ENCODE peak calls at places on chromosomes 4 and X, in seven cellular contexts. One of them, this sample, is unnamed.

GRCh38 chrX:107845625-107846024 is 20.0 kb downstream of the MID2 start:
- DNase-seq in H9: no peak
- DNase-seq in mesendoderm: peak; percentile 13
- DNase-seq in IMR-90: no peak
- DNase-seq in neuronal stem cell: no peak
- DNase-seq in trophoblast cell: no peak
- DNase-seq in mesenchymal stem cell: no peak
- DNase-seq in this sample: no peak

GRCh38 chrX:43897290-43897689 is 15.0 kb upstream of the MAOB start:
- DNase-seq in H9: no peak
- DNase-seq in mesendoderm: no peak
- DNase-seq in IMR-90: no peak
- DNase-seq in neuronal stem cell: no peak
- DNase-seq in trophoblast cell: no peak
- DNase-seq in mesenchymal stem cell: no peak
- DNase-seq in this sample: no peak

GRCh38 chrX:75229774-75230173 is 44.1 kb upstream of the UPRT start:
- DNase-seq in H9: no peak
- DNase-seq in mesendoderm: peak; percentile 48
- DNase-seq in IMR-90: no peak
- DNase-seq in neuronal stem cell: no peak
- DNase-seq in trophoblast cell: no peak
- DNase-seq in mesenchymal stem cell: no peak
- DNase-seq in this sample: no peak

GRCh38 chrX:8919801-8920200 is 114.1 kb downstream of the FAM9B start:
- DNase-seq in H9: no peak
- DNase-seq in mesendoderm: no peak
- DNase-seq in IMR-90: no peak
- DNase-seq in neuronal stem cell: no peak
- DNase-seq in trophoblast cell: no peak
- DNase-seq in mesenchymal stem cell: no peak
- DNase-seq in this sample: no peak

GRCh38 chr4:106421441-106422296 is 53.1 kb upstream of the GIMD1 start:
- DNase-seq in H9: no peak
- DNase-seq in mesendoderm: peak; percentile 62
- DNase-seq in IMR-90: peak; percentile 12
- DNase-seq in neuronal stem cell: no peak
- DNase-seq in trophoblast cell: peak; percentile 11
- DNase-seq in mesenchymal stem cell: no peak
- DNase-seq in this sample: no peak

GRCh38 chrX:130084651-130085237 is 25.6 kb downstream of the ELF4 start:
- DNase-seq in H9: no peak
- DNase-seq in mesendoderm: no peak
- DNase-seq in IMR-90: no peak
- DNase-seq in neuronal stem cell: no peak
- DNase-seq in trophoblast cell: no peak
- DNase-seq in mesenchymal stem cell: no peak
- DNase-seq in this sample: no peak

GRCh38 chr4:123939621-123940020 is 543.0 kb downstream of the SPRY1 start:
- DNase-seq in H9: no peak
- DNase-seq in mesendoderm: peak; percentile 36
- DNase-seq in IMR-90: peak; percentile 88
- DNase-seq in neuronal stem cell: no peak
- DNase-seq in trophoblast cell: no peak
- DNase-seq in mesenchymal stem cell: peak; percentile 84
- DNase-seq in this sample: no peak

GRCh38 chr4:13088726-13089658 is 395.1 kb downstream of the RAB28 start:
- DNase-seq in H9: no peak
- DNase-seq in mesendoderm: no peak
- DNase-seq in IMR-90: no peak
- DNase-seq in neuronal stem cell: no peak
- DNase-seq in trophoblast cell: no peak
- DNase-seq in mesenchymal stem cell: no peak
- DNase-seq in this sample: no peak

GRCh38 chrX:151416521-151417048 is 19.6 kb downstream of the VMA21 start:
- DNase-seq in H9: no peak
- DNase-seq in mesendoderm: peak; percentile 3
- DNase-seq in IMR-90: no peak
- DNase-seq in neuronal stem cell: no peak
- DNase-seq in trophoblast cell: no peak
- DNase-seq in mesenchymal stem cell: no peak
- DNase-seq in this sample: no peak

GRCh38 chrX:116379854-116380253 is 56.6 kb upstream of the SLC6A14 start:
- DNase-seq in H9: no peak
- DNase-seq in mesendoderm: no peak
- DNase-seq in IMR-90: peak; percentile 6
- DNase-seq in neuronal stem cell: no peak
- DNase-seq in trophoblast cell: no peak
- DNase-seq in mesenchymal stem cell: no peak
- DNase-seq in this sample: no peak

GRCh38 chr4:71841336-71841735 is 57.5 kb upstream of the GC start:
- DNase-seq in H9: no peak
- DNase-seq in mesendoderm: no peak
- DNase-seq in IMR-90: no peak
- DNase-seq in neuronal stem cell: no peak
- DNase-seq in trophoblast cell: no peak
- DNase-seq in mesenchymal stem cell: peak; percentile 19
- DNase-seq in this sample: no peak

GRCh38 chr4:61204353-61204752 is 4.2 kb downstream of the ADGRL3 start:
- DNase-seq in H9: no peak
- DNase-seq in mesendoderm: peak; percentile 98
- DNase-seq in IMR-90: peak; percentile 52
- DNase-seq in neuronal stem cell: peak; percentile 63
- DNase-seq in trophoblast cell: peak; percentile 65
- DNase-seq in mesenchymal stem cell: peak; percentile 41
- DNase-seq in this sample: no peak

GRCh38 chrX:32137525-32137924 is 1065.7 kb upstream of the FTHL17 start:
- DNase-seq in H9: peak; percentile 27
- DNase-seq in mesendoderm: peak; percentile 26
- DNase-seq in IMR-90: no peak
- DNase-seq in neuronal stem cell: peak; percentile 9
- DNase-seq in trophoblast cell: no peak
- DNase-seq in mesenchymal stem cell: peak; percentile 0
- DNase-seq in this sample: no peak

GRCh38 chrX:153708415-153708814 is 15.8 kb downstream of the BCAP31 start:
- DNase-seq in H9: peak; percentile 78
- DNase-seq in mesendoderm: peak; percentile 83
- DNase-seq in IMR-90: peak; percentile 79
- DNase-seq in neuronal stem cell: no peak
- DNase-seq in trophoblast cell: peak; percentile 81
- DNase-seq in mesenchymal stem cell: peak; percentile 86
- DNase-seq in this sample: peak; percentile 67

GRCh38 chr4:185396724-185397402 is at the start of gene ANKRD37:
- DNase-seq in H9: peak; percentile 69
- DNase-seq in mesendoderm: peak; percentile 76
- DNase-seq in IMR-90: peak; percentile 19
- DNase-seq in neuronal stem cell: no peak
- DNase-seq in trophoblast cell: peak; percentile 88
- DNase-seq in mesenchymal stem cell: peak; percentile 45
- DNase-seq in this sample: peak; percentile 92

GRCh38 chr4:11428161-11428700 is 463 bp downstream of the HS3ST1 start:
- DNase-seq in H9: peak; percentile 39
- DNase-seq in mesendoderm: peak; percentile 41
- DNase-seq in IMR-90: no peak
- DNase-seq in neuronal stem cell: peak; percentile 12
- DNase-seq in trophoblast cell: no peak
- DNase-seq in mesenchymal stem cell: peak; percentile 1
- DNase-seq in this sample: no peak

GRCh38 chr4:3348621-3349020 is 55.8 kb downstream of the RGS12 start:
- DNase-seq in H9: no peak
- DNase-seq in mesendoderm: no peak
- DNase-seq in IMR-90: no peak
- DNase-seq in neuronal stem cell: no peak
- DNase-seq in trophoblast cell: no peak
- DNase-seq in mesenchymal stem cell: no peak
- DNase-seq in this sample: no peak

GRCh38 chrX:95076449-95076848 is 1402.4 kb downstream of the FAM133A start:
- DNase-seq in H9: no peak
- DNase-seq in mesendoderm: peak; percentile 56
- DNase-seq in IMR-90: peak; percentile 10
- DNase-seq in neuronal stem cell: peak; percentile 1
- DNase-seq in trophoblast cell: no peak
- DNase-seq in mesenchymal stem cell: peak; percentile 37
- DNase-seq in this sample: no peak

GRCh38 chrX:77749695-77750094 is 36.3 kb downstream of the ATRX start:
- DNase-seq in H9: no peak
- DNase-seq in mesendoderm: peak; percentile 2
- DNase-seq in IMR-90: peak; percentile 82
- DNase-seq in neuronal stem cell: no peak
- DNase-seq in trophoblast cell: no peak
- DNase-seq in mesenchymal stem cell: peak; percentile 80
- DNase-seq in this sample: no peak

GRCh38 chr4:10521386-10521785 is 64.2 kb upstream of the ZNF518B start:
- DNase-seq in H9: no peak
- DNase-seq in mesendoderm: no peak
- DNase-seq in IMR-90: no peak
- DNase-seq in neuronal stem cell: no peak
- DNase-seq in trophoblast cell: no peak
- DNase-seq in mesenchymal stem cell: no peak
- DNase-seq in this sample: no peak

GRCh38 chr4:53520114-53520513 is 71.2 kb downstream of the LNX1 start:
- DNase-seq in H9: peak; percentile 41
- DNase-seq in mesendoderm: peak; percentile 94
- DNase-seq in IMR-90: no peak
- DNase-seq in neuronal stem cell: no peak
- DNase-seq in trophoblast cell: no peak
- DNase-seq in mesenchymal stem cell: no peak
- DNase-seq in this sample: no peak

GRCh38 chrX:128020701-128021100 is 31.5 kb downstream of the ACTRT1 start:
- DNase-seq in H9: no peak
- DNase-seq in mesendoderm: peak; percentile 60
- DNase-seq in IMR-90: peak; percentile 1
- DNase-seq in neuronal stem cell: no peak
- DNase-seq in trophoblast cell: peak; percentile 41
- DNase-seq in mesenchymal stem cell: peak; percentile 29
- DNase-seq in this sample: no peak

GRCh38 chr4:39729557-39729956 is 31.6 kb downstream of the UBE2K start:
- DNase-seq in H9: no peak
- DNase-seq in mesendoderm: no peak
- DNase-seq in IMR-90: peak; percentile 38
- DNase-seq in neuronal stem cell: no peak
- DNase-seq in trophoblast cell: peak; percentile 59
- DNase-seq in mesenchymal stem cell: no peak
- DNase-seq in this sample: no peak

GRCh38 chr4:39731908-39732307 is 34.0 kb downstream of the UBE2K start:
- DNase-seq in H9: no peak
- DNase-seq in mesendoderm: no peak
- DNase-seq in IMR-90: no peak
- DNase-seq in neuronal stem cell: no peak
- DNase-seq in trophoblast cell: no peak
- DNase-seq in mesenchymal stem cell: no peak
- DNase-seq in this sample: no peak

GRCh38 chr4:39732728-39733127 is 34.8 kb downstream of the UBE2K start:
- DNase-seq in H9: no peak
- DNase-seq in mesendoderm: peak; percentile 21
- DNase-seq in IMR-90: peak; percentile 90
- DNase-seq in neuronal stem cell: no peak
- DNase-seq in trophoblast cell: no peak
- DNase-seq in mesenchymal stem cell: peak; percentile 70
- DNase-seq in this sample: no peak

DNA sequence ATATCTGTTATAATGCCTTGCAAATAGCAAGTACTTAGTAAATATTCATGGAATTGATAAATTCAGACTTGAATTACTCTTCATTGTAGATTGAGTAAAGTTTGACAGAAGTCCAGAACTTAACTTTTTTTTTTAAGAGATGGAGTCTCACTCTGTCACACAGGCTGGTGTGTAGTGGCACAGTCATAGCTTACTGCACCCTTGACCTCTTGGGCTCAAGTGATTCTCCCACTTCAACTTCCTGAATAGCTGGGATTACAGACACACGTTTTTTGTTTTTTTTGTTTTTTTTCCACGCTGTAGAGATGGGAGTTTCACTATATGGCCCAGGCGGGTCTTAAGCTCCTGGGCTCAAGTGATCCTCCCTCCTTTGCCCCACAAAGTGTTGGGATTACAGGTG is 32.1 kb downstream of the UBE2K start:
- DNase-seq in H9: no peak
- DNase-seq in mesendoderm: no peak
- DNase-seq in IMR-90: no peak
- DNase-seq in neuronal stem cell: no peak
- DNase-seq in trophoblast cell: no peak
- DNase-seq in mesenchymal stem cell: peak; percentile 58
- DNase-seq in this sample: no peak
- H3K4ac ChIP-seq in H9: no peak overlapping the region
- H3K4ac ChIP-seq in mesendoderm: no peak overlapping the region
- H3K4ac ChIP-seq in IMR-90: no peak overlapping the region
- H3K4ac ChIP-seq in neuronal stem cell: no peak overlapping the region
- H3K4ac ChIP-seq in trophoblast cell: peak overlapping the region; percentile 72
- H3K4ac ChIP-seq in mesenchymal stem cell: no peak overlapping the region
- H3K4ac ChIP-seq in this sample: no peak overlapping the region

GRCh38 chr4:98887137-98887536 is 41.8 kb downstream of the EIF4E start:
- DNase-seq in H9: no peak
- DNase-seq in mesendoderm: no peak
- DNase-seq in IMR-90: no peak
- DNase-seq in neuronal stem cell: no peak
- DNase-seq in trophoblast cell: no peak
- DNase-seq in mesenchymal stem cell: no peak
- DNase-seq in this sample: no peak

GRCh38 chr4:98891533-98892337 is 37.2 kb downstream of the EIF4E start:
- DNase-seq in H9: no peak
- DNase-seq in mesendoderm: no peak
- DNase-seq in IMR-90: no peak
- DNase-seq in neuronal stem cell: no peak
- DNase-seq in trophoblast cell: no peak
- DNase-seq in mesenchymal stem cell: peak; percentile 17
- DNase-seq in this sample: no peak

GRCh38 chr4:98890698-98891097 is 38.2 kb downstream of the EIF4E start:
- DNase-seq in H9: no peak
- DNase-seq in mesendoderm: no peak
- DNase-seq in IMR-90: no peak
- DNase-seq in neuronal stem cell: no peak
- DNase-seq in trophoblast cell: no peak
- DNase-seq in mesenchymal stem cell: no peak
- DNase-seq in this sample: no peak
- H3K4ac ChIP-seq in H9: no peak overlapping the region
- H3K4ac ChIP-seq in mesendoderm: no peak overlapping the region
- H3K4ac ChIP-seq in IMR-90: no peak overlapping the region
- H3K4ac ChIP-seq in neuronal stem cell: no peak overlapping the region
- H3K4ac ChIP-seq in trophoblast cell: no peak overlapping the region
- H3K4ac ChIP-seq in mesenchymal stem cell: no peak overlapping the region
- H3K4ac ChIP-seq in this sample: no peak overlapping the region

DNA sequence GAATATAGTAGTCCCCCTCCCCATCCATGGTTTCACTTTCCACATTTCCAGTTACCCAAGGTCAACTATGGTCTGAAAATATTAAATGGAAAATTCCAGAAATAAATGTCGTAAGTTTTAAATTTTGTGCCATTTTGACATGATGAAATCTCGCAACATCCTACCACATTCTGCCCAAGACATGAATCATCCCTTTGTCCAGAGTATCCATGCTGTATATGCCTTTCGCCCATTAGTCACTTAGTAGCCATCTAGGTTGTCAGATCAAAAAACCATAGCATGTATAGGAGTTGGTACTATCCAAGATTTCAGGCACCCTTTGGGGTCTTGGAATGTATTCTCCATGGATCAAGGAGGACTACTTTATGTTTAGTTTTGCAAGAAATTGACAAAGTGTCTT is 8.3 kb downstream of the PRRG1 start:
- DNase-seq in H9: no peak
- DNase-seq in mesendoderm: no peak
- DNase-seq in IMR-90: no peak
- DNase-seq in neuronal stem cell: no peak
- DNase-seq in trophoblast cell: no peak
- DNase-seq in mesenchymal stem cell: no peak
- DNase-seq in this sample: no peak
- H3K4ac ChIP-seq in H9: no peak overlapping the region
- H3K4ac ChIP-seq in mesendoderm: no peak overlapping the region
- H3K4ac ChIP-seq in IMR-90: no peak overlapping the region
- H3K4ac ChIP-seq in neuronal stem cell: no peak overlapping the region
- H3K4ac ChIP-seq in trophoblast cell: no peak overlapping the region
- H3K4ac ChIP-seq in mesenchymal stem cell: no peak overlapping the region
- H3K4ac ChIP-seq in this sample: no peak overlapping the region

GRCh38 chr4:27568952-27569319 is 708.3 kb downstream of the STIM2 start:
- DNase-seq in H9: no peak
- DNase-seq in mesendoderm: no peak
- DNase-seq in IMR-90: no peak
- DNase-seq in neuronal stem cell: no peak
- DNase-seq in trophoblast cell: no peak
- DNase-seq in mesenchymal stem cell: no peak
- DNase-seq in this sample: no peak
- H3K4ac ChIP-seq in H9: no peak overlapping the region
- H3K4ac ChIP-seq in mesendoderm: no peak overlapping the region
- H3K4ac ChIP-seq in IMR-90: no peak overlapping the region
- H3K4ac ChIP-seq in neuronal stem cell: no peak overlapping the region
- H3K4ac ChIP-seq in trophoblast cell: no peak overlapping the region
- H3K4ac ChIP-seq in mesenchymal stem cell: no peak overlapping the region
- H3K4ac ChIP-seq in this sample: no peak overlapping the region

This sample was measured in H1.